ENCODE peak calls at places on chromosomes 1 and 21, in ten cellular contexts. E, H, I, J, B, M, R, N, O and T are unnamed samples.

GRCh38 chr1:243903904-243904303 is 53.9 kb upstream of the AKT3 start:
- DNase-seq in J (no peak), M (no peak), E (no peak), B (peak), O (no peak), I (no peak), N (peak), H (no peak), R (peak), T (no peak)

GRCh38 chr1:198169704-198170103 is 12.9 kb downstream of the NEK7 start:
- DNase-seq in J (no peak), B (no peak), O (no peak), R (no peak), E (no peak), M (no peak), H (no peak), I (no peak), N (no peak), T (no peak)

GRCh38 chr21:24826822-24827221 is 780.5 kb downstream of the MRPL39 start:
- DNase-seq in H (no peak), J (no peak), I (no peak), B (no peak), R (no peak), E (no peak), N (no peak), M (no peak), O (no peak), T (no peak)

GRCh38 chr1:56324504-56324903 is 254.9 kb downstream of the PLPP3 start:
- DNase-seq in H (no peak), R (no peak), B (no peak), E (no peak), N (no peak), O (no peak), M (no peak), J (no peak), I (no peak), T (no peak)

GRCh38 chr1:41566969-41567368 is 82.5 kb upstream of the EDN2 start:
- DNase-seq in N (no peak), H (no peak), J (no peak), B (no peak), O (no peak), R (no peak), E (no peak), M (no peak), I (no peak), T (no peak)

GRCh38 chr1:68010094-68010493 is 40.3 kb downstream of the DIRAS3 start:
- DNase-seq in H (no peak), R (peak), M (no peak), E (no peak), J (no peak), O (no peak), N (peak), B (peak), I (no peak), T (no peak)

GRCh38 chr1:44316231-44316759 is 38.8 kb downstream of the ERI3 start:
- DNase-seq in E (no peak), B (no peak), M (no peak), O (no peak), R (no peak), N (peak), I (peak), J (no peak), H (no peak), T (no peak)

GRCh38 chr1:113219828-113220227 is 146.8 kb downstream of the LRIG2 start:
- DNase-seq in N (no peak), R (no peak), I (no peak), M (no peak), O (no peak), B (no peak), H (no peak), J (no peak), E (no peak), T (no peak)

GRCh38 chr21:45826733-45827692 is 154.6 kb upstream of the COL6A1 start:
- DNase-seq in E (no peak), N (no peak), M (no peak), H (no peak), J (no peak), B (no peak), I (no peak), R (no peak), O (peak), T (no peak)

GRCh38 chr1:201113451-201114244 is 1.4 kb upstream of the CACNA1S start:
- DNase-seq in B (no peak), M (no peak), N (no peak), I (no peak), J (no peak), E (no peak), H (no peak), R (no peak), O (no peak), T (no peak)

GRCh38 chr1:154861607-154862094 is 8.4 kb downstream of the KCNN3 start:
- DNase-seq in N (peak), H (no peak), E (peak), O (no peak), B (peak), J (no peak), R (peak), I (no peak), M (no peak), T (no peak)

GRCh38 chr1:47536646-47537118 is 98.8 kb downstream of the FOXD2 start:
- DNase-seq in M (no peak), I (no peak), E (no peak), B (no peak), O (no peak), J (no peak), R (no peak), H (no peak), N (no peak), T (no peak)

GRCh38 chr1:33429846-33430750 is 797 bp downstream of the PHC2 start:
- DNase-seq in I (no peak), E (no peak), H (no peak), B (no peak), O (peak), J (no peak), M (no peak), R (no peak), N (peak), T (no peak)

GRCh38 chr1:22627331-22627730 is 9.1 kb upstream of the C1QA start:
- DNase-seq in N (no peak), I (no peak), E (no peak), J (no peak), R (no peak), H (no peak), M (no peak), B (no peak), O (no peak), T (no peak)

GRCh38 chr1:143699731-143700130 is 272.1 kb downstream of the FAM72C start:
- DNase-seq in E (no peak), H (no peak), R (no peak), B (no peak), J (no peak), O (no peak), M (no peak), N (no peak), I (no peak), T (no peak)

GRCh38 chr1:33418811-33419210 is 12.1 kb downstream of the PHC2 start:
- DNase-seq in R (no peak), B (no peak), I (no peak), H (no peak), J (no peak), O (no peak), M (no peak), E (no peak), N (no peak), T (no peak)

GRCh38 chr1:6043561-6043960 is 2.1 kb upstream of the KCNAB2 start:
- DNase-seq in B (no peak), E (no peak), N (no peak), M (no peak), O (no peak), I (no peak), H (no peak), J (no peak), R (no peak), T (no peak)

GRCh38 chr1:206469933-206470691 is at the start of gene IKBKE:
- DNase-seq in J (no peak), E (peak), B (peak), I (no peak), N (peak), H (peak), O (peak), R (peak), M (no peak), T (no peak)

GRCh38 chr1:217425528-217425927 is 205.4 kb downstream of the GPATCH2 start:
- DNase-seq in E (peak), N (peak), M (no peak), R (no peak), H (no peak), J (peak), I (no peak), O (no peak), B (no peak), T (no peak)

GRCh38 chr1:2506007-2506860 is 20.2 kb downstream of the PANK4 start:
- DNase-seq in I (no peak), N (no peak), E (no peak), O (no peak), J (no peak), B (no peak), M (no peak), R (no peak), H (no peak), T (no peak)

GRCh38 chr1:28343405-28343804 is 14.6 kb downstream of the MED18 start:
- DNase-seq in R (peak), O (no peak), B (peak), H (no peak), M (no peak), J (no peak), I (no peak), E (no peak), N (no peak), T (peak)

GRCh38 chr1:216855810-216856209 is 132.6 kb upstream of the ESRRG start:
- DNase-seq in N (no peak), J (no peak), H (no peak), R (no peak), O (no peak), M (no peak), B (no peak), I (no peak), E (no peak), T (no peak)

GRCh38 chr1:125065092-125065820 is 3880.5 kb downstream of the SRGAP2C start:
- DNase-seq in E (no peak), R (no peak), N (no peak), I (no peak), O (no peak), M (no peak), B (no peak), H (no peak), J (no peak), T (no peak)

GRCh38 chr21:45830720-45831366 is 150.7 kb upstream of the COL6A1 start:
- DNase-seq in E (no peak), I (no peak), H (no peak), B (no peak), M (no peak), O (no peak), N (no peak), J (no peak), R (no peak), T (no peak)

GRCh38 chr1:219041141-219041540 is 132.5 kb upstream of the LYPLAL1 start:
- DNase-seq in B (peak), M (no peak), R (peak), O (no peak), I (peak), E (peak), J (peak), N (peak), H (no peak), T (no peak)

GRCh38 chr1:208101661-208102431 is 142.3 kb downstream of the PLXNA2 start:
- DNase-seq in N (peak), J (no peak), E (no peak), H (no peak), O (no peak), B (no peak), R (peak), M (peak), I (no peak), T (no peak)

GRCh38 chr1:109112652-109113285 is 1.1 kb upstream of the ELAPOR1 start:
- DNase-seq in R (peak), O (peak), N (peak), J (peak), I (peak), B (peak), E (peak), H (peak), M (peak), T (peak)

GRCh38 chr21:38489283-38489677 is 9.0 kb downstream of the ERG start:
- DNase-seq in M (no peak), O (no peak), N (no peak), I (no peak), R (no peak), J (no peak), B (no peak), E (no peak), H (no peak), T (no peak)

GRCh38 chr1:63532727-63533126 is 9.4 kb downstream of the EFCAB7 start:
- DNase-seq in I (no peak), B (no peak), R (no peak), H (no peak), M (no peak), O (no peak), E (no peak), J (no peak), N (no peak), T (no peak)

GRCh38 chr1:90851711-90852050 is 134.6 kb upstream of the BARHL2 start:
- DNase-seq in N (no peak), I (no peak), E (no peak), R (no peak), J (no peak), M (no peak), B (no peak), O (no peak), H (no peak), T (no peak)

GRCh38 chr1:76012341-76013208 is 62.0 kb upstream of the ST6GALNAC3 start:
- DNase-seq in R (no peak), E (no peak), J (no peak), O (no peak), M (no peak), N (no peak), H (no peak), B (no peak), I (no peak), T (no peak)

GRCh38 chr1:212630159-212630900 is 21.8 kb downstream of the ATF3 start:
- DNase-seq in J (no peak), E (no peak), H (no peak), N (peak), R (no peak), O (peak), B (peak), M (no peak), I (no peak), T (no peak)
- TF ChIP-seq CTCF in J (peak), E (peak), H (peak), N (peak), R (peak), O (peak), B (peak), M (peak), I (peak), T (peak)

GRCh38 chr1:98048234-98048633 is 127.4 kb upstream of the DPYD start:
- DNase-seq in I (no peak), R (peak), M (peak), H (peak), J (peak), E (peak), N (peak), O (peak), B (peak), T (peak)
- TF ChIP-seq CTCF in I (peak), R (no peak), M (no peak), H (no peak), J (no peak), E (no peak), N (no peak), O (no peak), B (no peak), T (no peak)

GRCh38 chr21:32414579-32415358 is 2.3 kb downstream of the EVA1C start:
- DNase-seq in O (no peak), B (peak), M (no peak), N (peak), I (no peak), R (peak), E (peak), J (no peak), H (no peak), T (no peak)
- TF ChIP-seq CTCF in O (no peak), B (peak), M (peak), N (peak), I (peak), R (peak), E (peak), J (peak), H (peak), T (peak)

DNA sequence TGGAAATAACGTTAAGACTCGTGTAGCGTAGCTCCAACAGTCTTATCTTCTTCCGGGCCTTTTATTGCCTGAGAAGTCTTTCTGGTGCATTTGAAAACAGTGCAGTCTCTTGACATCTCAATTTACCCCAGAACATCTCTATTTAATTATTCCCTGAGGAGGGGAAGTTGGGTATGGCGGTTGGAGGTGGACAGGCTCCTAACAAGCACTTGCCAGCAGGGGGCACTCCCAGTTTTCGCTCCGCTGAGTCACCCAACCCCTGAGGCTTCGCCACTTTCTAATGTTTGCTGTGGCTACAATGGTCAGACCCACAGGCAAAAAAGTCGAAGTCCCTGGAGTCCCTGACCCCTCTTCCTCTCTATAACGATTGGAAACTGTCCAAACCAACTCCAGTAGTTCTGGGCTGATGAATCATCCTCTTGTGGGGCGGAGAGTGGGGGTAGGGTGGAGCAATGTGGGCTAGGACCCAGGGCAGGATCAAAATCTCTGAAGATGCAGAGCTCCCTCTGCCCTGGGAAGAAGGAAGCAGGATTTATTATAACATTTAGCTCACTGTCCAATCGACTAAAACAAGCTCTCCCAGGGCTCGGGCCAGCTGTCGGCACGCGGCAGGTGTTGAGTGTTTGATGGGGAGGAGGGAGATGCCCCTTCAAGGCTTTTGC is 85.5 kb downstream of the BRINP2 start:
- DNase-seq in R (peak), I (peak), J (peak), O (peak), H (peak), M (no peak), N (peak), E (peak), B (peak), T (peak)
- TF ChIP-seq CTCF in R (peak), I (peak), J (peak), O (peak), H (peak), M (peak), N (peak), E (peak), B (peak), T (peak)

GRCh38 chr1:156773607-156774006 is 6.3 kb downstream of the PRCC start:
- DNase-seq in B (no peak), H (no peak), M (no peak), N (no peak), J (no peak), R (no peak), E (no peak), I (no peak), O (no peak), T (no peak)
- TF ChIP-seq CTCF in B (peak), H (no peak), M (no peak), N (peak), J (no peak), R (no peak), E (no peak), I (peak), O (peak), T (no peak)

GRCh38 chr1:211628446-211628845 is 47.0 kb downstream of the NEK2 start:
- DNase-seq in E (no peak), B (no peak), J (no peak), H (no peak), R (no peak), O (no peak), N (no peak), I (no peak), M (no peak), T (no peak)

GRCh38 chr1:211632808-211633522 is 42.5 kb downstream of the NEK2 start:
- DNase-seq in B (no peak), I (peak), M (no peak), N (peak), J (no peak), O (no peak), H (no peak), R (peak), E (no peak), T (peak)

GRCh38 chr1:211632117-211632807 is 43.2 kb downstream of the NEK2 start:
- DNase-seq in O (peak), B (no peak), E (no peak), R (peak), I (no peak), N (no peak), J (no peak), M (no peak), H (no peak), T (no peak)

GRCh38 chr1:211631168-211631567 is 44.3 kb downstream of the NEK2 start:
- DNase-seq in E (no peak), M (no peak), I (no peak), H (no peak), B (no peak), O (no peak), N (no peak), J (no peak), R (no peak), T (no peak)

DNA sequence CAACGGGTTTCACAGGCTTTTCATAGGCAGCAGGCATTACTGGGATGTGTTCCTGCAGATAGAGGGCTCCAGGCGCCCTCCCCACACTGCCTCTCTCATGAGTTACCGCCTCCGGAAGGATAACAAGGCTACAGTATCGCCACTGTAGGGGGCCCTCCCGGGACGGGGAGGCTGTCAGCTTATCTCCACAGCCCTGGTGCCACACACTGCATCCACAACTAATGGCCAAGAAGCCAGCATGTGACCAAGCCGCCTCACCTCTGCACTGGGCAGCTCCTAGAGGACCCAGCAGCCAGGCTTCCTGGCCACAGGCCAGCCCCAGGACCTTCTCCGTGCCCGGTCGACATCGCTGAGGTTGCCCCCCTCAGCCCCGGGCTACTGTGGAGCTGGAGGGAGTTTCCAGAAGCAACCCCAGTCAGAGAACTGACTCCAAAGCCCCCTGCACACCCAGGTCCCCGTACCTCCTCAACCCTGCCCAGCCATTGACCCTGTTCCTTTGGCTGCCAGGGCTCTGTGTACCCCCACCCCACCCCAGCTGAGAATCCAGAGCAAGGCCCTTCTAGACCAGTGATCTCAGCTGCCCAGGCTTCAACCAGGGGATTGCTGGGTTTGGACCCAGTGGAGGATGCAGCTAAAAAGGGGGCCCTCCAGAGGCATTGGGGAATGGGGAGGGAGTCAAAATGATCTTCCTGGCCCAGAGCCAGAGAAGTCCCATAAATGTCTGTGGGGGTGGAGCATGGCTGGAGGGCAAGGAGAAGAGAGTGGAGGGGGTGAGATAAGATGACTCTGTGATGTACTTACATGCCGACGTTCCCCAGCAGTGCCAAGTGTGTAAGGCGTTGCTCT is 45.0 kb downstream of the NEK2 start:
- DNase-seq in H (no peak), N (peak), B (no peak), R (no peak), O (no peak), J (no peak), E (no peak), I (no peak), M (no peak), T (no peak)
- TF ChIP-seq CTCF in H (no peak), N (peak), B (no peak), R (no peak), O (no peak), J (no peak), E (no peak), I (no peak), M (no peak), T (peak)

GRCh38 chr1:31977361-31978131 is 36.1 kb upstream of the KHDRBS1 start:
- DNase-seq in B (peak), I (no peak), O (no peak), M (no peak), N (peak), J (peak), R (peak), H (peak), E (peak), T (no peak)
- TF ChIP-seq CTCF in B (peak), I (peak), O (no peak), M (peak), N (peak), J (peak), R (peak), H (peak), E (peak), T (peak)

DNA sequence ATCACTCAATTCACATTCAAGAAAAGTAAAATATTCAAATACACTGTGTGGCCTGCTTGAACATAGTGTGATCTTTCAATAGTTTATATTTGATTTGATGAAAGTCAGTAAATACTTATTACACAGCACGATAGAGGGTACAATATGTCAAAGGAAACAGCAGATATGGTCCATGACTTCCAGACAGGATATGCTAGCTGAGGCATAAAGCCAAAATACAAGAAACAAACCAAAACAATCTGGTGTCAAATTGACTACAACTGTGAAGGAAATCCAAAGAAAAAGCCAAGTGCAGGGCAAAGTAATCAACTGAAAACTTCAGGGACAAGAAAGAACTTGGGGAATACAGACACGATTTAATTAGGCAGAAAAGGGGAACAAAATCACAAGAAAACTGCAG is 19.3 kb downstream of the RRAGC start:
- DNase-seq in E (no peak), O (no peak), J (no peak), B (no peak), H (no peak), R (no peak), N (peak), M (no peak), I (no peak), T (no peak)
- TF ChIP-seq CTCF in E (no peak), O (no peak), J (no peak), B (no peak), H (no peak), R (no peak), N (no peak), M (no peak), I (no peak), T (no peak)